ENCODE peak calls at places on chromosome 20, in six cellular contexts. I is CD8-positive, alpha-beta T cell; W is SJCRH30; C is psoas muscle; T is mesendoderm; K is ascending aorta. Q is an unnamed sample. For H3K4me1, the result is how much of the 10 kb centered on the place peaks cover.

GRCh38 chr20:46214831-46215488 is 93.3 kb downstream of the CDH22 start:
- DNase-seq in I (no peak), W (no peak), C (no peak), T (no peak), K (no peak), Q (no peak)

GRCh38 chr20:23918896-23919295 is 39.3 kb upstream of the CST5 start:
- DNase-seq in I (no peak), W (no peak), C (no peak), T (no peak), K (no peak), Q (no peak)

GRCh38 chr20:45588800-45589199 is 9.7 kb upstream of the WFDC8 start:
- DNase-seq in I (no peak), W (no peak), C (no peak), T (peak), K (no peak), Q (no peak)

GRCh38 chr20:46746972-46747371 is 37.5 kb downstream of the SLC2A10 start:
- DNase-seq in I (no peak), W (no peak), C (no peak), T (peak), K (no peak), Q (no peak)

GRCh38 chr20:5197270-5197827 is 70.5 kb downstream of the CDS2 start:
- DNase-seq in I (no peak), W (no peak), C (no peak), T (no peak), K (no peak), Q (no peak)

GRCh38 chr20:53735536-53736050 is 142.0 kb upstream of the ZNF217 start:
- DNase-seq in I (no peak), W (peak), C (no peak), T (no peak), K (no peak), Q (peak)

GRCh38 chr20:57383447-57384347 is 7.5 kb upstream of the RBM38 start:
- DNase-seq in I (no peak), W (no peak), C (no peak), T (no peak), K (no peak), Q (peak)

GRCh38 chr20:48440916-48441315 is 386.9 kb downstream of the PREX1 start:
- DNase-seq in I (no peak), W (no peak), C (no peak), T (no peak), K (no peak), Q (no peak)

GRCh38 chr20:25486377-25486776 is 78.9 kb downstream of the GINS1 start:
- DNase-seq in I (no peak), W (no peak), C (no peak), T (no peak), K (no peak), Q (no peak)

GRCh38 chr20:17806739-17807441 is 107.1 kb downstream of the BANF2 start:
- DNase-seq in I (no peak), W (no peak), C (peak), T (peak), K (no peak), Q (no peak)

GRCh38 chr20:58482416-58482815 is 32.8 kb downstream of the APCDD1L start:
- DNase-seq in I (no peak), W (peak), C (no peak), T (peak), K (peak), Q (no peak)

GRCh38 chr20:7520361-7520760 is 419.9 kb downstream of the HAO1 start:
- DNase-seq in I (no peak), W (no peak), C (no peak), T (no peak), K (no peak), Q (no peak)

GRCh38 chr20:46148313-46149213 is 30.4 kb downstream of the CD40 start:
- DNase-seq in I (no peak), W (no peak), C (no peak), T (peak), K (no peak), Q (no peak)

GRCh38 chr20:50367739-50368375 is 142.3 kb upstream of the PTPN1 start:
- DNase-seq in I (no peak), W (no peak), C (no peak), T (no peak), K (no peak), Q (no peak)
- H3K4me1 ChIP-seq in I (under half), W (under half), C (under half), T (under half), K (under half), Q (under half)

GRCh38 chr20:51749674-51750036 is 18.5 kb downstream of the ATP9A start:
- DNase-seq in I (no peak), W (no peak), C (no peak), T (no peak), K (no peak), Q (no peak)
- H3K4me1 ChIP-seq in I (under half), W (under half), C (under half), T (under half), K (under half), Q (under half)

DNA sequence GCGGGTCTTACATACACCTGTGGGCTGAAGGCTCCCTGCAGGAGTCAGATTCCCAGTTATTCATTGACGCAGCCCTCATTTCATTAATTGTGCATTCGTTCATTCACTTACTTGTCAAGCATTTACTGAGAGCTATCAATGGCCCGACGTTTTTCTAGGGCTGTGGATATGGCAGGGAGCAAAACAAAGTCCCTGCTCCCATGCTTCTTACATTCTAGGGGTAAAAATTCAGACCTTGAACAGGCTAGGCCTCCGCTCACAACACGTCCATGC is 369 bp upstream of the NSFL1C start:
- DNase-seq in I (no peak), W (no peak), C (no peak), T (no peak), K (no peak), Q (no peak)
- H3K4me1 ChIP-seq in I (under half), W (under half), C (under half), T (under half), K (under half), Q (under half)

DNA sequence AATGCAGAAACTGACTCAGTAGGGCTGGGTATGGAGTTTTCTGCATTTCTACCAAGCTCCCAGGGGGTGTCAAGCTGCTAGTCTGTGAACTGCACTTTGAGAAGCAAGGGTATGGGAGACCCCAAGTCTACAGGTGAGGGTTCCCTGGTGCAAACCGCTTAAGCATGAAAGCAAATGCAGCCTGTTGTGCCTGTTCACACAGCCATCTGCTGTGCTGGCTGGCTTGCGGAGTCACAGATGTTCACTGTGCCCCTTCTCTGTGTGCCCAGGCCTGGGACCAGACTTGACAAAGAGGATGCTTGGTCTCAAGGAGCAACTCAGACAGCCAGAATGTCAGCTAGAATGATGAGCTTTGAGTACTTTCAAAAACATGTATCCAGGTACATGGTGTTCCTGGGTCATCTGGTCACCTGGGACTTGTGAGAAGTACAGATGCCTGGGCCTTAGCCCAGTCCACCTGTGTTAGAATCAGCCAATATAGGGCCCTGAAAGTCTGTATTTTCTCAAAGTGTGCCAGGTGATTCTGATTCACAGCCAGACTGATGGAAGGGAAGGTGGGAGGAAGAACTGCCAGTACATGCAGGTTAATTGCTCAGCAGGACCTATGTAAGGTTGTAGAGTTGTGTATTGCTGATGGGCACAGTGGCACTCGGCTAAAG is 7.5 kb downstream of the PPP1R16B start:
- DNase-seq in I (no peak), W (no peak), C (no peak), T (no peak), K (peak), Q (no peak)
- H3K4me1 ChIP-seq in I (under half), W (under half), C (under half), T (under half), K (under half), Q (under half)

GRCh38 chr20:62055106-62055861 is 10.4 kb downstream of the TAF4 start:
- DNase-seq in I (no peak), W (no peak), C (no peak), T (no peak), K (no peak), Q (no peak)

GRCh38 chr20:62054451-62054953 is 11.2 kb downstream of the TAF4 start:
- DNase-seq in I (no peak), W (no peak), C (no peak), T (no peak), K (peak), Q (peak)

GRCh38 chr20:62056377-62056776 is 9.3 kb downstream of the TAF4 start:
- DNase-seq in I (no peak), W (no peak), C (no peak), T (no peak), K (no peak), Q (peak)

GRCh38 chr20:62058941-62059340 is 6.7 kb downstream of the TAF4 start:
- DNase-seq in I (no peak), W (no peak), C (no peak), T (no peak), K (no peak), Q (peak)

GRCh38 chr20:62056975-62057374 is 8.7 kb downstream of the TAF4 start:
- DNase-seq in I (no peak), W (no peak), C (no peak), T (no peak), K (no peak), Q (no peak)
- H3K4me1 ChIP-seq in I (under half), W (under half), C (under half), T (under half), K (under half), Q (under half)

GRCh38 chr20:19823971-19824370 is 65.9 kb downstream of the RIN2 start:
- DNase-seq in I (no peak), W (peak), C (no peak), T (no peak), K (no peak), Q (no peak)
- H3K4me1 ChIP-seq in I (under half), W (under half), C (under half), T (under half), K (under half), Q (under half)

GRCh38 chr20:50517817-50518154 is 7.6 kb downstream of the PTPN1 start:
- DNase-seq in I (no peak), W (no peak), C (no peak), T (no peak), K (no peak), Q (no peak)
- H3K4me1 ChIP-seq in I (half or more), W (under half), C (half or more), T (under half), K (under half), Q (under half)

DNA sequence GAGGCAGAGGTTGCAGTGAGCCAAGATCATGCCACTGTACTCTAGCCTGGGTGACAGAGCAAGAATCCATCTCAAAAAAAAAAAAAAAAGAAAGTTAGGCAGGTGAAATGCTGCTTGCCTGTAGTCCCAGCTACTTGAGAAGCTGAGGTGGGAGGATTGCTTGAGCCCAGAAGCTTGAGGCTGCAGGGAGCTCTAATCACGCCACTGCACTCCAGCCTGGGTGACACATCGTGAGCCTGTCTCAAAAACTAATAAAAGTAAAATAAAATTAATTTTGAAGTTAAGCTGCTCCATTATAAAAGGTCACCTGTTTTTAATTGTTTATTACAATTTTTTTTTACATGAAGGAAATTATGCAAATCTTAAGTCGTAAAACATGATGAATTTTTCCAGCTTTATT is 23.2 kb upstream of the SAMHD1 start:
- DNase-seq in I (no peak), W (no peak), C (no peak), T (no peak), K (no peak), Q (no peak)
- H3K4me1 ChIP-seq in I (half or more), W (under half), C (under half), T (under half), K (under half), Q (under half)

DNA sequence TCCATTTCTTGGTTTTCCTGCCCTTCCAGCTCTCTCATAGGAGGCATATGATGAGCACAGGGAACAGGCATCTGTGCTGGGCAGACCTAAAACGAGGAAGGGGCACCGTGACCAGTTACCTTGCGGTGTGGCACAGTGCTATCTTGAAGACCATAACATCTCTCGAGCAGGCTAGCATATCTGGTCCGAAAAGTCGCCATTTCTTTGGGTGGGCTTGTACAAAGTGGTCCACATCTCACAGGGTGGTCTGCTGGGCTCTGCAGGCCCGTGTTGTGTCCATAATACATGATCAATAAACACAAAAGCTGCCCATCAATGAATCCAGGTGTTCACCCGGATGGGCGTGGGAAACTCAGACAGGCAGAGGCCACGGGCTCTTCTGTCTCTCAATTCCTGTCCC is 115.7 kb downstream of the PHACTR3 start:
- DNase-seq in I (no peak), W (no peak), C (no peak), T (no peak), K (peak), Q (no peak)
- H3K4me1 ChIP-seq in I (under half), W (under half), C (under half), T (under half), K (under half), Q (under half)

Q was measured in Caco-2.